ENCODE peak calls at places on chromosomes 13 and 19, in five cellular contexts. One of them, this sample, is unnamed.

GRCh38 chr19:55070755-55071502 is 4.7 kb upstream of the EPS8L1 start:
- DNase-seq in CD4-positive, alpha-beta memory T cell: no peak
- DNase-seq in H1: no peak
- DNase-seq in foreskin keratinocyte: peak; percentile 74
- DNase-seq in thoracic aorta: no peak
- DNase-seq in this sample: no peak

GRCh38 chr13:42181381-42181953 is 90.5 kb upstream of the AKAP11 start:
- DNase-seq in CD4-positive, alpha-beta memory T cell: no peak
- DNase-seq in H1: no peak
- DNase-seq in foreskin keratinocyte: no peak
- DNase-seq in thoracic aorta: no peak
- DNase-seq in this sample: no peak

GRCh38 chr19:5138606-5139594 is 170.0 kb downstream of the KDM4B start:
- DNase-seq in CD4-positive, alpha-beta memory T cell: peak; percentile 67
- DNase-seq in H1: no peak
- DNase-seq in foreskin keratinocyte: peak; percentile 38
- DNase-seq in thoracic aorta: no peak
- DNase-seq in this sample: no peak

GRCh38 chr13:41613471-41613870 is 156.1 kb downstream of the RGCC start:
- DNase-seq in CD4-positive, alpha-beta memory T cell: no peak
- DNase-seq in H1: no peak
- DNase-seq in foreskin keratinocyte: no peak
- DNase-seq in thoracic aorta: no peak
- DNase-seq in this sample: no peak

GRCh38 chr13:80040977-80041310 is 300.0 kb downstream of the SPRY2 start:
- DNase-seq in CD4-positive, alpha-beta memory T cell: no peak
- DNase-seq in H1: no peak
- DNase-seq in foreskin keratinocyte: no peak
- DNase-seq in thoracic aorta: no peak
- DNase-seq in this sample: no peak

GRCh38 chr13:97122381-97122996 is 99.6 kb upstream of the MBNL2 start:
- DNase-seq in CD4-positive, alpha-beta memory T cell: no peak
- DNase-seq in H1: no peak
- DNase-seq in foreskin keratinocyte: peak; percentile 91
- DNase-seq in thoracic aorta: no peak
- DNase-seq in this sample: no peak

GRCh38 chr19:449916-450315 is 10.9 kb downstream of the SHC2 start:
- DNase-seq in CD4-positive, alpha-beta memory T cell: no peak
- DNase-seq in H1: no peak
- DNase-seq in foreskin keratinocyte: no peak
- DNase-seq in thoracic aorta: no peak
- DNase-seq in this sample: no peak

GRCh38 chr13:113579686-113580085 is 4.9 kb upstream of the TFDP1 start:
- DNase-seq in CD4-positive, alpha-beta memory T cell: no peak
- DNase-seq in H1: no peak
- DNase-seq in foreskin keratinocyte: no peak
- DNase-seq in thoracic aorta: no peak
- DNase-seq in this sample: no peak

GRCh38 chr19:18055967-18056366 is 30.8 kb downstream of the IL12RB1 start:
- DNase-seq in CD4-positive, alpha-beta memory T cell: no peak
- DNase-seq in H1: no peak
- DNase-seq in foreskin keratinocyte: no peak
- DNase-seq in thoracic aorta: no peak
- DNase-seq in this sample: no peak

GRCh38 chr13:37648604-37649003 is 50.0 kb upstream of the POSTN start:
- DNase-seq in CD4-positive, alpha-beta memory T cell: no peak
- DNase-seq in H1: no peak
- DNase-seq in foreskin keratinocyte: peak; percentile 20
- DNase-seq in thoracic aorta: no peak
- DNase-seq in this sample: no peak

GRCh38 chr13:48446454-48446853 is 33.5 kb upstream of the LPAR6 start:
- DNase-seq in CD4-positive, alpha-beta memory T cell: no peak
- DNase-seq in H1: no peak
- DNase-seq in foreskin keratinocyte: peak; percentile 62
- DNase-seq in thoracic aorta: no peak
- DNase-seq in this sample: no peak

GRCh38 chr19:18649371-18650047 is 12.7 kb downstream of the KLHL26 start:
- DNase-seq in CD4-positive, alpha-beta memory T cell: no peak
- DNase-seq in H1: no peak
- DNase-seq in foreskin keratinocyte: peak; percentile 43
- DNase-seq in thoracic aorta: no peak
- DNase-seq in this sample: no peak

GRCh38 chr19:34402074-34402600 is 2.1 kb upstream of the PDCD2L start:
- DNase-seq in CD4-positive, alpha-beta memory T cell: no peak
- DNase-seq in H1: no peak
- DNase-seq in foreskin keratinocyte: no peak
- DNase-seq in thoracic aorta: no peak
- DNase-seq in this sample: no peak

GRCh38 chr13:108777421-108778420 is 148.3 kb downstream of the MYO16 start:
- DNase-seq in CD4-positive, alpha-beta memory T cell: no peak
- DNase-seq in H1: peak; percentile 50
- DNase-seq in foreskin keratinocyte: peak; percentile 1
- DNase-seq in thoracic aorta: no peak
- DNase-seq in this sample: no peak

GRCh38 chr19:11767633-11768133 is 883 bp downstream of the ZNF441 start:
- DNase-seq in CD4-positive, alpha-beta memory T cell: no peak
- DNase-seq in H1: no peak
- DNase-seq in foreskin keratinocyte: peak; percentile 11
- DNase-seq in thoracic aorta: no peak
- DNase-seq in this sample: no peak

GRCh38 chr13:78239681-78240080 is 321.1 kb upstream of the EDNRB start:
- DNase-seq in CD4-positive, alpha-beta memory T cell: no peak
- DNase-seq in H1: no peak
- DNase-seq in foreskin keratinocyte: no peak
- DNase-seq in thoracic aorta: no peak
- DNase-seq in this sample: no peak

GRCh38 chr13:30027569-30028455 is 177.4 kb upstream of the UBL3 start:
- DNase-seq in CD4-positive, alpha-beta memory T cell: no peak
- DNase-seq in H1: no peak
- DNase-seq in foreskin keratinocyte: no peak
- DNase-seq in thoracic aorta: no peak
- DNase-seq in this sample: no peak

GRCh38 chr19:47280183-47280797 is 5.6 kb downstream of the INAFM1 start:
- DNase-seq in CD4-positive, alpha-beta memory T cell: peak; percentile 43
- DNase-seq in H1: no peak
- DNase-seq in foreskin keratinocyte: no peak
- DNase-seq in thoracic aorta: no peak
- DNase-seq in this sample: no peak

GRCh38 chr13:39038569-39038898 is 278 bp downstream of the NHLRC3 start:
- DNase-seq in CD4-positive, alpha-beta memory T cell: peak; percentile 58
- DNase-seq in H1: no peak
- DNase-seq in foreskin keratinocyte: peak; percentile 45
- DNase-seq in thoracic aorta: no peak
- DNase-seq in this sample: peak; percentile 11

GRCh38 chr13:65892859-65893258 is 1337.3 kb downstream of the PCDH9 start:
- DNase-seq in CD4-positive, alpha-beta memory T cell: no peak
- DNase-seq in H1: no peak
- DNase-seq in foreskin keratinocyte: peak; percentile 12
- DNase-seq in thoracic aorta: no peak
- DNase-seq in this sample: no peak

GRCh38 chr13:73058741-73059459 is at the start of gene KLF5:
- DNase-seq in CD4-positive, alpha-beta memory T cell: peak; percentile 93
- DNase-seq in H1: peak; percentile 73
- DNase-seq in foreskin keratinocyte: peak; percentile 98
- DNase-seq in thoracic aorta: peak; percentile 86
- DNase-seq in this sample: peak; percentile 68

GRCh38 chr19:14686411-14686810 is 3.4 kb upstream of the ZNF333 start:
- DNase-seq in CD4-positive, alpha-beta memory T cell: peak; percentile 34
- DNase-seq in H1: no peak
- DNase-seq in foreskin keratinocyte: peak; percentile 9
- DNase-seq in thoracic aorta: no peak
- DNase-seq in this sample: no peak

GRCh38 chr19:1010586-1011510 is 10.1 kb downstream of the TMEM259 start:
- DNase-seq in CD4-positive, alpha-beta memory T cell: no peak
- DNase-seq in H1: no peak
- DNase-seq in foreskin keratinocyte: no peak
- DNase-seq in thoracic aorta: no peak
- DNase-seq in this sample: no peak

GRCh38 chr19:14048439-14049153 is 13.3 kb downstream of the PALM3 start:
- DNase-seq in CD4-positive, alpha-beta memory T cell: peak; percentile 68
- DNase-seq in H1: peak; percentile 56
- DNase-seq in foreskin keratinocyte: no peak
- DNase-seq in thoracic aorta: no peak
- DNase-seq in this sample: no peak

GRCh38 chr13:102779426-102780159 is 6.0 kb upstream of the TEX30 start:
- DNase-seq in CD4-positive, alpha-beta memory T cell: peak; percentile 48
- DNase-seq in H1: no peak
- DNase-seq in foreskin keratinocyte: no peak
- DNase-seq in thoracic aorta: no peak
- DNase-seq in this sample: no peak

GRCh38 chr13:62829476-62829875 is 1413.8 kb upstream of the PCDH20 start:
- DNase-seq in CD4-positive, alpha-beta memory T cell: no peak
- DNase-seq in H1: no peak
- DNase-seq in foreskin keratinocyte: no peak
- DNase-seq in thoracic aorta: no peak
- DNase-seq in this sample: no peak

GRCh38 chr13:107568181-107568580 is 647.2 kb downstream of the LIG4 start:
- DNase-seq in CD4-positive, alpha-beta memory T cell: no peak
- DNase-seq in H1: no peak
- DNase-seq in foreskin keratinocyte: no peak
- DNase-seq in thoracic aorta: no peak
- DNase-seq in this sample: no peak

GRCh38 chr13:107562222-107562621 is 653.1 kb downstream of the LIG4 start:
- DNase-seq in CD4-positive, alpha-beta memory T cell: no peak
- DNase-seq in H1: no peak
- DNase-seq in foreskin keratinocyte: no peak
- DNase-seq in thoracic aorta: no peak
- DNase-seq in this sample: no peak

DNA sequence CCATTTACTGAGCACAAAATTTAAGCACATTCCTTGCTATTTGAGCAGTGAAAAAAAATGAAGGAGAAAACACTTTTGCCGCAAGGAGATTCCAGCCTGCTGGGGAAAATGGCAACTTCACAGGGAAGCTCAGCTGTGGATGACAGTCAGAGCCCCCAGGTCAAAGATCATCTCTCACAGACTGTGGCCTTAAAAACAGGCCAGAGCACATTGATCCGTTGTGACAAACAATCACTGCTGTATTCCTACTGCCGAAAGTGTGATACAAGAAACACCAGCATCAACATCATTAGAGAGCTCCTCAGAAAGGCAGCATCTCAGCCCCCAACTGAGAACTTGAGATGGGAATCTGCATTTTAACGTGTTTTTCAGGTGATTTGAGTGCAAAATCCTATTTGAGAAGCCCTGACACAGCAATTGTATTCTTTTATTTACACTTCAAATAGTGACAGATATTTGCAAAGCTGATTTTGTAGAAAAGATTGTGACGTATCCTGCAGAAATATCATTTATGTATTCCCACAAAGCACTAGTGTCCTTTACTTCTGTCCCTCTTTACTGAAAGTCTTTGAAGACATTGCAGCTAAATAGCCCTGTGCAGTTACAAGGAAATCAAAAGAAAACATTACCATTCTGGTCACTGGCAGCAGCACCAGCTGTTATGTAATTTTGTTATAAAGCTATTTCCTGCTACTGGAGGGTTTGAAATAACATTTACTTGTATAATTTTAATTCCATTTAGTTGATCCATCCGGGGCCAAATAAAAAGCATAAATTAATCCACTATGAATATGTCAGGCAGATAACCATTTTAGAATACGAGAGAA is 652.0 kb downstream of the LIG4 start:
- DNase-seq in CD4-positive, alpha-beta memory T cell: no peak
- DNase-seq in H1: no peak
- DNase-seq in foreskin keratinocyte: no peak
- DNase-seq in thoracic aorta: no peak
- DNase-seq in this sample: no peak
- H3K27ac ChIP-seq in CD4-positive, alpha-beta memory T cell: no peak overlapping the region
- H3K27ac ChIP-seq in H1: no peak overlapping the region
- H3K27ac ChIP-seq in foreskin keratinocyte: no peak overlapping the region
- H3K27ac ChIP-seq in thoracic aorta: no peak overlapping the region
- H3K27ac ChIP-seq in this sample: no peak overlapping the region

GRCh38 chr13:76656056-76656455 is 230.1 kb downstream of the KCTD12 start:
- DNase-seq in CD4-positive, alpha-beta memory T cell: no peak
- DNase-seq in H1: no peak
- DNase-seq in foreskin keratinocyte: no peak
- DNase-seq in thoracic aorta: no peak
- DNase-seq in this sample: no peak
- H3K27ac ChIP-seq in CD4-positive, alpha-beta memory T cell: no peak overlapping the region
- H3K27ac ChIP-seq in H1: no peak overlapping the region
- H3K27ac ChIP-seq in foreskin keratinocyte: no peak overlapping the region
- H3K27ac ChIP-seq in thoracic aorta: no peak overlapping the region
- H3K27ac ChIP-seq in this sample: no peak overlapping the region

GRCh38 chr13:44854264-44855060 is 134.8 kb downstream of the NUFIP1 start:
- DNase-seq in CD4-positive, alpha-beta memory T cell: no peak
- DNase-seq in H1: no peak
- DNase-seq in foreskin keratinocyte: no peak
- DNase-seq in thoracic aorta: no peak
- DNase-seq in this sample: no peak
- H3K27ac ChIP-seq in CD4-positive, alpha-beta memory T cell: no peak overlapping the region
- H3K27ac ChIP-seq in H1: no peak overlapping the region
- H3K27ac ChIP-seq in foreskin keratinocyte: no peak overlapping the region
- H3K27ac ChIP-seq in thoracic aorta: no peak overlapping the region
- H3K27ac ChIP-seq in this sample: peak overlapping the region; percentile 53

GRCh38 chr19:48514123-48514458 is 2.5 kb upstream of the LMTK3 start:
- DNase-seq in CD4-positive, alpha-beta memory T cell: no peak
- DNase-seq in H1: no peak
- DNase-seq in foreskin keratinocyte: no peak
- DNase-seq in thoracic aorta: no peak
- DNase-seq in this sample: no peak

GRCh38 chr19:48511321-48511731 is 309 bp downstream of the LMTK3 start:
- DNase-seq in CD4-positive, alpha-beta memory T cell: no peak
- DNase-seq in H1: no peak
- DNase-seq in foreskin keratinocyte: no peak
- DNase-seq in thoracic aorta: no peak
- DNase-seq in this sample: no peak

GRCh38 chr19:48512504-48513288 is 1.1 kb upstream of the LMTK3 start:
- DNase-seq in CD4-positive, alpha-beta memory T cell: peak; percentile 20
- DNase-seq in H1: no peak
- DNase-seq in foreskin keratinocyte: no peak
- DNase-seq in thoracic aorta: no peak
- DNase-seq in this sample: no peak

GRCh38 chr19:48511800-48512503 is at the start of gene LMTK3:
- DNase-seq in CD4-positive, alpha-beta memory T cell: peak; percentile 86
- DNase-seq in H1: no peak
- DNase-seq in foreskin keratinocyte: no peak
- DNase-seq in thoracic aorta: no peak
- DNase-seq in this sample: no peak

DNA sequence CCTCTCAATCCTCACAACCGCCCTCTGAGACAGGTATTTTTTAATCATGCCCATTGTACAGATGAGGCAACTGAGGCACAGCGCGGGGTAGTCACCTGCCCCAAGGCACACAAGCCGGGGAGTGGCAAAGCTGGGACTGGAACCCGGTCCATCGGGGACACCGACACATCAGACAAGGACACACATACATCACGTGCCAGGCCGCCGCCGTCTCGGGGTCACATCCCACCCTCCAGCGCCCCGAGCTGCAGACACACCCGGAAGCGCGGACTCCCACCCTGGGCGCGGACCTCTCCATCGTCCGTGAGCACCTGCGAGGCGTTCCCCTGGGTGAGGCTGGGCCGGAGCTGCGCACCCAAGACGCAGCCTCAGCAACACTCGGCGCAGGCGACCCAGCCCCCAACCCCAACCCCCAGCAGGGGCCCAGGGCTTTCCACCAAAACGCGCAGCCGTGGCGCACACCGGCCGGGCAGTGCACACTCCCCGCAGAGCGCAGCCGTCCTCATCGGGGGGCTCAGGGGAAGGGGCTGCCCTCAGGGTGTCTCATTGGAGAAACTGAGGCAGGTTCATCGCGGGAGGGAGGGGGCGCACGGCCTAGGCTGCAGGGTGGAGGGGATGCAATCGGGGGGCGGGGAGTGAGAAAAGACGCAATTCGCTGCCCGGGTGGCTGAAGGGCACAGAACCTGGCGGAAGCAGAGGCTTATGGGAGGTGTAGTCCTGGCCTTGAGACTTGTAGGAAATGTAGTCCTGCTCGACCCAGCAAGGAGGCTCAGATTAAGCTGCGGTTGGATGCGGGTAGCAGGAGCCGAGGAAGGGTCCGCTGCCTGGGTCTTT is 1.9 kb upstream of the LMTK3 start:
- DNase-seq in CD4-positive, alpha-beta memory T cell: peak; percentile 70
- DNase-seq in H1: no peak
- DNase-seq in foreskin keratinocyte: peak; percentile 62
- DNase-seq in thoracic aorta: no peak
- DNase-seq in this sample: no peak
- H3K27ac ChIP-seq in CD4-positive, alpha-beta memory T cell: peak overlapping the region; percentile 59
- H3K27ac ChIP-seq in H1: no peak overlapping the region
- H3K27ac ChIP-seq in foreskin keratinocyte: no peak overlapping the region
- H3K27ac ChIP-seq in thoracic aorta: no peak overlapping the region
- H3K27ac ChIP-seq in this sample: peak overlapping the region; percentile 33